ENCODE peak calls at places on chromosomes 11 and 22, in six cellular contexts. S is prostate gland, W is AG10803, E is stomach, L is IMR-90, P is epithelial cell of esophagus. X is an unnamed sample.

GRCh38 chr11:68213135-68213515 is at the start of gene KMT5B:
- DNase-seq in P (no peak), L (peak; percentile 54), E (peak; percentile 59), S (no peak), W (peak; percentile 69), X (peak; percentile 15)

GRCh38 chr11:65718964-65719492 is 1.6 kb downstream of the RNASEH2C start:
- DNase-seq in L (peak; percentile 12), P (no peak), S (no peak), W (peak; percentile 20), E (peak; percentile 43), X (no peak)

GRCh38 chr11:130397780-130398179 is 30.6 kb downstream of the ADAMTS8 start:
- DNase-seq in L (no peak), E (no peak), S (no peak), P (no peak), W (no peak), X (no peak)

GRCh38 chr11:94305146-94305545 is 766 bp downstream of the IZUMO1R start:
- DNase-seq in S (no peak), W (peak; percentile 8), P (peak; percentile 73), L (peak; percentile 52), E (no peak), X (no peak)

GRCh38 chr11:76579047-76579751 is 91.3 kb downstream of the LRRC32 start:
- DNase-seq in P (no peak), L (no peak), S (no peak), E (no peak), W (no peak), X (no peak)

GRCh38 chr22:48238966-48239365 is 1476.5 kb downstream of the TBC1D22A start:
- DNase-seq in S (no peak), E (peak; percentile 22), L (no peak), W (no peak), P (no peak), X (no peak)

GRCh38 chr11:35313066-35313765 is 106.1 kb downstream of the SLC1A2 start:
- DNase-seq in S (no peak), W (no peak), L (no peak), E (no peak), P (no peak), X (no peak)

GRCh38 chr11:96112192-96113099 is 188.5 kb upstream of the MTMR2 start:
- DNase-seq in W (no peak), E (no peak), S (no peak), L (peak; percentile 54), P (no peak), X (no peak)

GRCh38 chr22:28063656-28064055 is 144.6 kb upstream of the PITPNB start:
- DNase-seq in P (no peak), E (no peak), S (no peak), W (no peak), L (no peak), X (no peak)

GRCh38 chr11:6576471-6577373 is 26.7 kb downstream of the RRP8 start:
- DNase-seq in E (no peak), W (peak; percentile 90), P (no peak), S (no peak), L (peak; percentile 68), X (peak; percentile 84)

GRCh38 chr11:102467080-102467708 is 14.6 kb upstream of the TMEM123 start:
- DNase-seq in W (no peak), E (no peak), P (peak; percentile 76), S (no peak), L (no peak), X (no peak)

GRCh38 chr22:46732041-46732379 is 6.0 kb downstream of the CERK start:
- DNase-seq in L (no peak), W (no peak), S (no peak), E (no peak), P (no peak), X (no peak)

GRCh38 chr11:116461789-116462188 is 311.0 kb downstream of the BUD13 start:
- DNase-seq in S (no peak), E (no peak), W (no peak), L (no peak), P (no peak), X (no peak)

GRCh38 chr22:46730568-46731245 is 7.3 kb downstream of the CERK start:
- DNase-seq in W (no peak), E (no peak), S (no peak), L (no peak), P (no peak), X (no peak)

GRCh38 chr11:14413307-14414072 is 54.5 kb upstream of the RRAS2 start:
- DNase-seq in L (peak; percentile 58), P (no peak), S (no peak), W (peak; percentile 88), E (no peak), X (peak; percentile 50)

GRCh38 chr11:128559496-128560103 is 27.8 kb downstream of the ETS1 start:
- DNase-seq in E (no peak), W (no peak), L (no peak), P (peak; percentile 58), S (no peak), X (no peak)

GRCh38 chr11:111814567-111814966 is 48.4 kb upstream of the PPP2R1B start:
- DNase-seq in L (peak; percentile 91), S (no peak), P (no peak), E (no peak), W (peak; percentile 60), X (no peak)

GRCh38 chr11:1397146-1397861 is 7.6 kb downstream of the BRSK2 start:
- DNase-seq in W (no peak), E (no peak), L (no peak), S (no peak), P (no peak), X (no peak)

GRCh38 chr22:22408731-22409696 is 99.5 kb downstream of the ZNF280B start:
- DNase-seq in L (peak; percentile 4), P (peak; percentile 27), E (no peak), W (peak; percentile 13), S (no peak), X (no peak)

GRCh38 chr11:1772270-1773130 is 8.8 kb upstream of the CTSD start:
- DNase-seq in P (peak; percentile 91), W (peak; percentile 88), S (no peak), E (peak; percentile 68), L (peak; percentile 91), X (peak; percentile 75)

GRCh38 chr11:107157146-107157808 is 139.0 kb upstream of the GUCY1A2 start:
- DNase-seq in P (no peak), E (no peak), S (no peak), W (no peak), L (no peak), X (peak; percentile 1)

GRCh38 chr11:15933896-15934625 is 422.3 kb downstream of the SOX6 start:
- DNase-seq in P (peak; percentile 51), W (no peak), E (no peak), S (no peak), L (peak; percentile 58), X (no peak)

GRCh38 chr22:47850644-47851151 is 1088.2 kb downstream of the TBC1D22A start:
- DNase-seq in E (no peak), W (no peak), P (no peak), S (no peak), L (no peak), X (peak; percentile 8)

GRCh38 chr11:105181521-105181920 is 42.0 kb upstream of the CARD18 start:
- DNase-seq in L (peak; percentile 43), S (no peak), E (no peak), P (peak; percentile 81), W (peak; percentile 65), X (no peak)

GRCh38 chr22:20151276-20151588 is 377 bp upstream of the CCDC188 start:
- DNase-seq in W (no peak), E (no peak), P (no peak), S (no peak), L (no peak), X (no peak)
- H3K4me3 ChIP-seq in W (no peak overlapping the region), E (no peak overlapping the region), P (no peak overlapping the region), S (no peak overlapping the region), L (no peak overlapping the region), X (no peak overlapping the region)

GRCh38 chr11:123357990-123358827 is 71.9 kb upstream of the GRAMD1B start:
- DNase-seq in L (peak; percentile 2), P (peak; percentile 16), S (no peak), W (peak; percentile 35), E (no peak), X (no peak)
- TF ChIP-seq CTCF in L (peak; percentile 4), P (no peak), S (no peak), W (peak; percentile 36), E (no peak), X (no peak)

GRCh38 chr11:73384127-73384441 is 7.9 kb downstream of the RELT start:
- DNase-seq in W (no peak), P (no peak), S (no peak), E (no peak), L (no peak), X (no peak)

GRCh38 chr11:73384531-73384870 is 8.3 kb downstream of the RELT start:
- DNase-seq in P (no peak), S (no peak), W (no peak), L (no peak), E (no peak), X (no peak)

GRCh38 chr11:73382183-73382582 is 6.0 kb downstream of the RELT start:
- DNase-seq in W (no peak), S (no peak), L (no peak), P (no peak), E (no peak), X (no peak)

GRCh38 chr11:73382747-73383146 is 6.5 kb downstream of the RELT start:
- DNase-seq in W (no peak), E (no peak), P (no peak), S (no peak), L (no peak), X (no peak)

DNA sequence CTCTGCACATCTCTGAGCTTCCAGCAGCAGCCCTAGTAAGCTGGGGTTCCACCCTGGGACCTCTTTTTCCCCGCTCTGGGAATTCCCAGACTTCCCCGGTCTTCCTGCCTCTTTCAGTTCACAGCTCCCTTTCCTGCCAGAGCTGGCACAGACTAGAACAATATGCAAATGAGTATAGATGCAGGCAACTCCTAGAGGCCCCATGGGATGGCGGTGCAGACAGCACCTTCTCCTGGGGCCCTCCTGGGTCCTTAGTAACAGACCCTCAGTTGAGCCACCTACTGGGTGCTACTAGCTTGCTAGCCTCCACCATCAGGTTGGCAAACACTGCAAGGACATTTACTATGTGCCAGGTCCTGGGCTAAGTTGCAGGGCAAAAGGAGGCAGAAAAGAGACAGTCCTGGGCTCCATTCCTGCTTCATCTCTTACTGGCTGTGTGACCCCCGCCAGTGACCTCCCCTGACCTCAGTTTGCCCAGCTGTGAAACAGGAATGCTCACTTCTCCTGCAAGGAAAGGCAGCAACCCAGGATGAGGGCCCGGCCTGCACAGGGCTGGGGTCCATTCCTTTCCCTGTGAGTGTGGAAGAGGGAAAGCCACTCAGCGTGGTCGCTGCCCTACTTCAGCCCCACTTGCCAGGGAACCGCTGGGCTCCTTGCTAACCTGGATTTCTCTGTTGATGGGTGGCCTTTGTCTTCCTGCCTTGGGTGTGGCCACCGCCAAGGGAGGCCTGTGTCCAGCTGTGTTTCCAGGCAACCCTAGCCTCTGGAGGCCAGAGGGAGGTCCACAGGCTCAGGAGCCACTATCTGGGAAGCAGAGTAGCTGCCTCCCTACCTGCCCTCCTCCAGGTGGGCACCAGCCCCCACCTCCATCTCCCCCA is 7.3 kb downstream of the RELT start:
- DNase-seq in S (no peak), L (no peak), E (peak; percentile 50), W (no peak), P (peak; percentile 44), X (no peak)
- H3K4me3 ChIP-seq in S (no peak overlapping the region), L (no peak overlapping the region), E (no peak overlapping the region), W (no peak overlapping the region), P (no peak overlapping the region), X (no peak overlapping the region)

GRCh38 chr11:74570266-74571061 is 21.9 kb upstream of the POLD3 start:
- DNase-seq in L (peak; percentile 53), S (peak; percentile 47), W (peak; percentile 37), P (peak; percentile 74), E (peak; percentile 56), X (peak; percentile 29)
- TF ChIP-seq CTCF in L (peak; percentile 69), S (peak; percentile 68), W (peak; percentile 73), P (peak; percentile 90), E (no peak), X (peak; percentile 71)